ENCODE peak calls at places on chromosome 7, in seven cellular contexts. L, G, N, S, A, Y and K are unnamed samples.

GRCh38 chr7:2168612-2169312 is 64.0 kb downstream of the MAD1L1 start:
- DNase-seq in Y (no peak), S (no peak), A (peak; percentile 29), N (no peak), G (no peak), L (no peak), K (no peak)

GRCh38 chr7:119706608-119707007 is 566.4 kb upstream of the KCND2 start:
- DNase-seq in G (no peak), S (no peak), A (no peak), N (no peak), L (no peak), Y (no peak), K (no peak)

GRCh38 chr7:35038340-35038738 is 1.1 kb upstream of the DPY19L1 start:
- DNase-seq in G (no peak), A (no peak), N (no peak), Y (no peak), S (no peak), L (no peak), K (no peak)

GRCh38 chr7:31603076-31603475 is 83.9 kb upstream of the PPP1R17 start:
- DNase-seq in L (no peak), N (no peak), G (no peak), A (no peak), S (no peak), Y (no peak), K (no peak)

GRCh38 chr7:137687556-137688280 is 159.1 kb downstream of the DGKI start:
- DNase-seq in G (no peak), L (no peak), S (no peak), A (no peak), N (no peak), Y (no peak), K (no peak)

GRCh38 chr7:105439174-105439893 is 50.6 kb upstream of the SRPK2 start:
- DNase-seq in Y (peak; percentile 84), N (no peak), G (peak; percentile 44), S (no peak), L (no peak), A (peak; percentile 32), K (no peak)

GRCh38 chr7:43647772-43648643 is 65.1 kb downstream of the STK17A start:
- DNase-seq in G (peak; percentile 66), N (peak; percentile 73), A (peak; percentile 59), S (peak; percentile 51), L (no peak), Y (peak; percentile 99), K (no peak)

GRCh38 chr7:113561446-113561845 is 357.4 kb downstream of the PPP1R3A start:
- DNase-seq in A (no peak), S (no peak), L (no peak), G (no peak), N (no peak), Y (no peak), K (no peak)

GRCh38 chr7:147915781-147916180 is 674.8 kb upstream of the C7orf33 start:
- DNase-seq in A (no peak), G (no peak), N (no peak), Y (no peak), S (no peak), L (no peak), K (no peak)

GRCh38 chr7:150378853-150379589 is at the start of gene ZNF775:
- DNase-seq in S (peak; percentile 93), Y (peak; percentile 55), N (peak; percentile 98), G (peak; percentile 96), L (peak; percentile 95), A (peak; percentile 100), K (peak; percentile 97)

GRCh38 chr7:159015081-159015893 is 129.4 kb downstream of the VIPR2 start:
- DNase-seq in A (no peak), L (peak; percentile 59), N (peak; percentile 77), S (peak; percentile 51), Y (no peak), G (no peak), K (no peak)

GRCh38 chr7:112995091-112995824 is 91.4 kb downstream of the GPR85 start:
- DNase-seq in S (no peak), N (no peak), Y (peak; percentile 67), G (no peak), L (no peak), A (no peak), K (no peak)

GRCh38 chr7:140623995-140624902 is 16.4 kb downstream of the DENND2A start:
- DNase-seq in L (peak; percentile 66), G (no peak), A (no peak), S (no peak), N (no peak), Y (no peak), K (no peak)

GRCh38 chr7:140242057-140243031 is 65.6 kb upstream of the KDM7A start:
- DNase-seq in S (no peak), L (peak; percentile 53), N (no peak), A (peak; percentile 81), G (peak; percentile 68), Y (no peak), K (no peak)

GRCh38 chr7:36129048-36129534 is 24.0 kb upstream of the EEPD1 start:
- DNase-seq in Y (no peak), L (no peak), G (peak; percentile 67), A (no peak), N (peak; percentile 45), S (no peak), K (no peak)

GRCh38 chr7:44750921-44751571 is 2.4 kb downstream of the ZMIZ2 start:
- DNase-seq in N (no peak), S (no peak), Y (no peak), G (no peak), L (no peak), A (no peak), K (no peak)

GRCh38 chr7:82722946-82723345 is 279.4 kb upstream of the CACNA2D1 start:
- DNase-seq in L (no peak), S (no peak), A (no peak), G (no peak), N (no peak), Y (no peak), K (no peak)

GRCh38 chr7:142438235-142438922 is 180.5 kb upstream of the PRSS58 start:
- DNase-seq in N (no peak), S (no peak), G (peak; percentile 49), L (no peak), Y (no peak), A (peak; percentile 61), K (no peak)

DNA sequence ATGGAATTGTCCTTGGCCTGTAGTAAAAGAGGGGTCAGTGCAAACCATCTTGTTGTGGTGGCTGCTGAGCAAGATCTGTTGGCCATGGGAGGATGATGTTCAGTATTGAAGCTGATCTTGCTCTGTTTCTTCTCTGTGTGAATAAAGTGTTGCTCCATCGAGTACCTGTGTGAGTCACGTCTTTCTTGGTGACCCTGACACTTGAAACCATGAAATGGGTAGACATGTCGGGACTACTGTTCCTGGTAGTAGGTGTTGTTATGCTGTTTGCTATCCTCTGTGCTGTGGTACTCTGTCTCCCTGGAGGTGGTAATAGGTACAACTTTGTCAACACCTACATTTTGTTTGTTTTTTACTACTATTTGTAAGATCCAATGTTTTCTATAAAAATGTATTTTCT is 330.6 kb downstream of the MDFIC start:
- DNase-seq in A (no peak), L (no peak), G (no peak), S (no peak), Y (no peak), N (no peak), K (no peak)
- TF ChIP-seq CTCF in A (no peak), L (no peak), G (no peak), S (no peak), Y (no peak), N (no peak), K (no peak)

GRCh38 chr7:124810605-124811004 is 45.0 kb upstream of the GPR37 start:
- DNase-seq in A (no peak), N (no peak), Y (no peak), L (no peak), G (no peak), S (no peak), K (no peak)

GRCh38 chr7:124811341-124811740 is 45.7 kb upstream of the GPR37 start:
- DNase-seq in G (no peak), L (no peak), N (no peak), S (no peak), A (no peak), Y (no peak), K (no peak)

GRCh38 chr7:124813962-124814798 is 48.6 kb upstream of the GPR37 start:
- DNase-seq in Y (no peak), A (no peak), L (no peak), S (no peak), N (no peak), G (no peak), K (no peak)

DNA sequence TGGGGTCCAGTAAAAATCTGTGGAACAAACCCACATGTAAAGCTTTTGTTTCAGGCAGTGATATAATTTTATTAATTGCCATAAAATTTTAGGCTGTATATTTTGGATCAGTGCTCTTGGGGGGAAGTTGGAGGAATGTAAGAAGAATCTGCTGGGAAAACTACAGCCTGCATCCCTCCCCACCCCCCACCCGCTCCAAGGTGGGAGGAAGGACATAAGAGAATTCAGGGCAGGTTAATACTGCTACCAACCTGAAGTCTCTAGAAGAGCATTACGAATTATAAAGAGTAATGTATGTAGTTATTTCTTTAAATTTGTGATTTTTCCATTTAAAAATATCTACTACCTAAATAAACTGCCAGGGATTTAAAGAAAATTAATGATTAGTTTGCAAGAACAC is 47.2 kb upstream of the GPR37 start:
- DNase-seq in N (no peak), A (no peak), G (no peak), L (no peak), Y (no peak), S (no peak), K (no peak)
- TF ChIP-seq CTCF in N (no peak), A (no peak), G (no peak), L (no peak), Y (no peak), S (no peak), K (no peak)

GRCh38 chr7:73721237-73721848 is 1.9 kb upstream of the STX1A start:
- DNase-seq in S (no peak), G (no peak), Y (no peak), L (no peak), A (peak; percentile 25), N (peak; percentile 60), K (no peak)
- TF ChIP-seq CTCF in S (no peak), G (no peak), Y (no peak), L (no peak), A (no peak), N (no peak), K (no peak)

DNA sequence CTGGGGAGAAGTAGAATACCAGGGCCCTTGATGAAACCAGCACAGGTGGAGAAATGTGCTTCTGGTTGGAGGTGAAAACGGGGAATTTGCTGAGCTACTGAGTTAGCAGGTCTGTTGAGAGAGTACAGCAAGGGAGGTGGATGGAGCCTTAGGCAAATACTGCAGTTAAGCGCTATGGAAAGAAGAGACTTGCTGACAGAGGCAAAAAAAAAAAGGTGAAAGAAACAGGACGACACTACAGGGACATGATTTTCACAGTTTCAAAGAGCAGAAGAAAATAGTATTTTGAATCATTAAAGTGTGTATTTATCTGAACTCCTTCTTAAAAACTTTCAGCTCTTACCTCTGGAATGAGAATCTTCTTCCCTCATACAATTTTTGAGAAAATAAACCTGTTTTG is 159.5 kb downstream of the DNAH11 start:
- DNase-seq in G (no peak), L (no peak), A (no peak), Y (no peak), S (no peak), N (no peak), K (no peak)
- TF ChIP-seq CTCF in G (no peak), L (no peak), A (no peak), Y (no peak), S (no peak), N (no peak), K (no peak)

DNA sequence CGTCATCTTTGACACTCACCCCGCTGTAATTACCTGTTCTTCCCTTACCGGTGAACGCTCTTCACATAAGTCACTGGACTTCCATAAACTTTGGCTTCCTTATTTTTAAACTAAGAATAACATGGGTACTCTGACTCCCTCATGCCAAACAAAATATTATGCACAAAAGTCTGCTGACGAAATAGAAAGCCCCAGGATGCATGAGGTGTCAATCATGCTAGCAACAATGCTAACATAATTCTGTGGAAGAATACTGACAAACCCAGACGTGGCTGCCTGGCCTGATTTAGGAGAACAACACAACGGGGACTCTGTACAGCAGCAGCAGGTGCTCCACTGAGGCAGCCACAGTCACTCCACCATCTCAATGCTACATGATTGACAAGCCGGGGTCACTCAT is 137.5 kb downstream of the CCDC71L start:
- DNase-seq in L (no peak), G (no peak), Y (no peak), S (no peak), A (no peak), N (no peak), K (no peak)
- TF ChIP-seq CTCF in L (no peak), G (no peak), Y (no peak), S (no peak), A (no peak), N (no peak), K (no peak)